ENCODE peak calls at places on chromosomes 13 and 19, in eight cellular contexts. G, D, A, Q, P, X, M and C are unnamed samples. For H3K4me1, the result is how much of the 10 kb centered on the place peaks cover.

GRCh38 chr19:11380653-11381534 is 3.2 kb downstream of the EPOR start:
- DNase-seq in G (peak), D (peak), A (peak), Q (peak), P (peak), X (peak), M (peak), C (peak)

GRCh38 chr13:42991892-42992584 is at the start of gene EPSTI1:
- DNase-seq in G (peak), D (peak), A (peak), Q (peak), P (peak), X (peak), M (peak), C (peak)

GRCh38 chr19:54995561-54995960 is 29.4 kb downstream of the NLRP2 start:
- DNase-seq in G (no peak), D (no peak), A (no peak), Q (no peak), P (no peak), X (no peak), M (no peak), C (no peak)

GRCh38 chr19:34347561-34348165 is 17.3 kb upstream of the GPI start:
- DNase-seq in G (no peak), D (no peak), A (no peak), Q (no peak), P (no peak), X (no peak), M (no peak), C (no peak)

GRCh38 chr13:26062853-26063444 is 11.1 kb upstream of the SHISA2 start:
- DNase-seq in G (no peak), D (peak), A (no peak), Q (peak), P (no peak), X (peak), M (peak), C (peak)

GRCh38 chr19:58563034-58563573 is 4.7 kb upstream of the UBE2M start:
- DNase-seq in G (no peak), D (no peak), A (peak), Q (no peak), P (peak), X (peak), M (peak), C (no peak)

GRCh38 chr19:6011794-6012193 is 33.9 kb upstream of the RANBP3 start:
- DNase-seq in G (no peak), D (no peak), A (no peak), Q (no peak), P (no peak), X (peak), M (no peak), C (no peak)

GRCh38 chr13:113968463-113969310 is 5.2 kb downstream of the C13orf46 start:
- DNase-seq in G (no peak), D (no peak), A (peak), Q (no peak), P (no peak), X (no peak), M (peak), C (no peak)

GRCh38 chr13:40476175-40476958 is 190.1 kb downstream of the FOXO1 start:
- DNase-seq in G (peak), D (peak), A (no peak), Q (no peak), P (no peak), X (peak), M (no peak), C (no peak)

GRCh38 chr13:32150239-32150638 is 118.7 kb downstream of the FRY start:
- DNase-seq in G (peak), D (no peak), A (no peak), Q (no peak), P (peak), X (peak), M (no peak), C (no peak)

GRCh38 chr19:18205180-18205915 is 1.5 kb upstream of the RAB3A start:
- DNase-seq in G (peak), D (peak), A (peak), Q (peak), P (peak), X (peak), M (peak), C (peak)

GRCh38 chr19:41591951-41592562 is 16.1 kb downstream of the CEACAM21 start:
- DNase-seq in G (no peak), D (no peak), A (no peak), Q (no peak), P (no peak), X (no peak), M (no peak), C (no peak)

GRCh38 chr19:42655748-42656147 is 61.0 kb upstream of the CEACAM8 start:
- DNase-seq in G (no peak), D (no peak), A (no peak), Q (no peak), P (no peak), X (peak), M (peak), C (no peak)

GRCh38 chr13:22114630-22115311 is 443.9 kb downstream of the FGF9 start:
- DNase-seq in G (no peak), D (peak), A (no peak), Q (no peak), P (no peak), X (peak), M (no peak), C (peak)

GRCh38 chr19:4303778-4304508 is 455 bp upstream of the FSD1 start:
- DNase-seq in G (no peak), D (no peak), A (no peak), Q (no peak), P (no peak), X (no peak), M (no peak), C (no peak)

GRCh38 chr13:66503890-66504289 is 726.2 kb downstream of the PCDH9 start:
- DNase-seq in G (no peak), D (no peak), A (no peak), Q (peak), P (no peak), X (no peak), M (no peak), C (no peak)

GRCh38 chr19:7789447-7789846 is 26.4 kb downstream of the CLEC4M start:
- DNase-seq in G (no peak), D (no peak), A (no peak), Q (peak), P (no peak), X (no peak), M (no peak), C (no peak)

GRCh38 chr13:23349127-23349897 is 84.2 kb downstream of the SACS start:
- DNase-seq in G (no peak), D (no peak), A (no peak), Q (no peak), P (no peak), X (peak), M (no peak), C (no peak)

GRCh38 chr19:30959011-30959410 is 390.2 kb downstream of the TSHZ3 start:
- DNase-seq in G (no peak), D (no peak), A (no peak), Q (no peak), P (no peak), X (no peak), M (no peak), C (no peak)

DNA sequence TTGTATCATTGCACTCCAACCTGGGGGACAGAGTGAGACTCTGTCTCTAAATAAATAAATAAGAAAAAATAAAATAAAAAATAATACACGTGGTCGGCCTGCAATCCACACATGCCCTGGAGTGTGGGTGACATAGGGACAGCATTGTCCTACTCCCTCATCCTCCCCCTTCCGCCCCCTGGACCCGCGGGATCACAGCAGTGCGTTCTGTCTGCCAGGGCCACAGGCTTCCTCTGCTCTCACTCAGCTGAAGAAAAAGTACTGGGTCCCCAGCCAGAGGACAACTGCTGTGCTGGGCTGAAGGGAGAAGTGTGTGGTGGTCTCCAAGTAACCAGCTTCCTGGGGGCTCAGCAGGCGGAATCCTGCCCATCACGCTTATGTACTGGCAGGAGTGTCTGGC is 6.3 kb downstream of the BCAT2 start:
- DNase-seq in G (no peak), D (no peak), A (no peak), Q (no peak), P (no peak), X (no peak), M (no peak), C (no peak)
- H3K27ac ChIP-seq in G (no peak), D (no peak), A (no peak), Q (no peak), P (no peak), X (no peak), M (no peak), C (no peak)

GRCh38 chr13:98535501-98536357 is 41.2 kb downstream of the STK24 start:
- DNase-seq in G (peak), D (no peak), A (no peak), Q (no peak), P (no peak), X (peak), M (no peak), C (no peak)
- H3K4me1 ChIP-seq in G (under half), D (under half), A (under half), Q (under half), P (under half), X (under half), M (under half), C (half or more)

DNA sequence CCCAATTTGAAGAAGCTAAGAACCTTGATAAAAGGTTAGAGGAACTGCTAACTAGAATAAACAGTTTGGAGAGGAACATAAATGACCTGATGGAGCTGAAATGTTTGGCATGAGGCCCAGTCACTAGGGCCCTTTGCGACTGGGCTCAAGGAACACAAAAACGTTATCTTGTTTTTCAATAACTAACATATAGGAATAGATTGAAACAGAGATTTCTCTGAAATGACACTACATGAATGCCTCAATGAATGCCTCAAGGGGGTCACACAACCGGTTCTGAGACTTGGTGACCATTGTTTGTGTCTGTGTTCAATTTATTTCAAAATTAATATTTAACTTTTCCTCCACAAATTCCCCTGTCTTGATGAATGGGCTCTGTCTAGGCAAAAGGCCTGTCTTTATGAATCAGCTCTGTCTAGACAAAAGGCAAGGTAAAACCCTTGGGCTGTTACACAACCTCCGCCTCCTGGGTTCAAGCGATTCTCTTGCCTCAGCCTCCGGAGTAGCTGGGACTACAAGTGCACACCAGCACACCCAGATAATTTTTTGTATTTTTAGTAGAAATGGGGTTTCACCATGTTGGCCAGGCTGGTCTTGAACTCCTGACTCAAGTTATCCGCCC is 932 bp upstream of the ZNF486 start:
- DNase-seq in G (no peak), D (no peak), A (no peak), Q (no peak), P (no peak), X (no peak), M (peak), C (no peak)
- H3K27ac ChIP-seq in G (no peak), D (no peak), A (no peak), Q (no peak), P (peak), X (no peak), M (peak), C (no peak)

GRCh38 chr19:14553939-14554243 is 18.0 kb downstream of the NDUFB7 start:
- DNase-seq in G (no peak), D (no peak), A (no peak), Q (no peak), P (no peak), X (no peak), M (no peak), C (no peak)

GRCh38 chr19:14555918-14556661 is 15.8 kb downstream of the NDUFB7 start:
- DNase-seq in G (no peak), D (peak), A (no peak), Q (no peak), P (no peak), X (peak), M (no peak), C (no peak)

GRCh38 chr19:14553042-14553938 is 18.6 kb downstream of the NDUFB7 start:
- DNase-seq in G (no peak), D (no peak), A (no peak), Q (no peak), P (no peak), X (no peak), M (no peak), C (no peak)

GRCh38 chr19:14556662-14557188 is 15.1 kb downstream of the NDUFB7 start:
- DNase-seq in G (peak), D (peak), A (peak), Q (peak), P (peak), X (peak), M (peak), C (peak)

DNA sequence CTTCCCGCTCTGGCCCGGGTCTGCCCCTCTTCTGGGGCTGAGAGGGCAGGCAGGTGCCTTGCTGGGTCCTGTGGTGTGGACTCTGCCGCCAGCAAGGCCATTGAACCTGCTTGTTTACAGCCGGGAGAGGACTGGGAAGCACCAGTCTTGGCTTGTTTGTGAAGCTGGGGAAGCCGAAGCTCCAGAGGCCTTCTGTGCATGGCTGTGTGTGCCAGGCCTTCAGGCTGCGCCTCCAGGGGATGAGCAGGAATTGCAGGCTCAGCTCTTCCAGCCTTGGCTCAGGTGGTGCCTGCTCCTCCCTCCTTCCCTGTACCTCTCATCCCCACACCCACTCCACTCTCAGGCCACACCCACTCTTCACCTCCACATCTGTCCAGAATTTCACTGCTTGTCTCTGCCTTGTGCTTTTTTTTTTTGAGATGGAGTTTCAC is 17.5 kb downstream of the NDUFB7 start:
- DNase-seq in G (no peak), D (no peak), A (no peak), Q (no peak), P (no peak), X (no peak), M (peak), C (no peak)
- H3K4me1 ChIP-seq in G (under half), D (half or more), A (under half), Q (under half), P (under half), X (under half), M (under half), C (half or more)